ENCODE peak calls at places on chromosomes 7 and 10, in ten cellular contexts. One of them, this sample, is unnamed.

GRCh38 chr10:95525033-95525418 is 36.1 kb downstream of the SORBS1 start:
- DNase-seq in HuH-7: no peak
- DNase-seq in BE2C: no peak
- DNase-seq in GM19239: no peak
- DNase-seq in GF-D8: no peak
- DNase-seq in Calu3: no peak
- DNase-seq in endothelial cell: no peak
- DNase-seq in Caco-2: no peak
- DNase-seq in RCC 7860: no peak
- DNase-seq in right lobe of liver: peak; percentile 61
- DNase-seq in this sample: no peak

GRCh38 chr7:153193144-153193595 is 433.6 kb downstream of the ACTR3B start:
- DNase-seq in HuH-7: peak; percentile 69
- DNase-seq in BE2C: peak; percentile 70
- DNase-seq in GM19239: no peak
- DNase-seq in GF-D8: no peak
- DNase-seq in Calu3: no peak
- DNase-seq in endothelial cell: peak; percentile 71
- DNase-seq in Caco-2: peak; percentile 40
- DNase-seq in RCC 7860: no peak
- DNase-seq in right lobe of liver: no peak
- DNase-seq in this sample: no peak

GRCh38 chr7:25965405-25966123 is 186.4 kb upstream of the NFE2L3 start:
- DNase-seq in HuH-7: no peak
- DNase-seq in BE2C: no peak
- DNase-seq in GM19239: no peak
- DNase-seq in GF-D8: no peak
- DNase-seq in Calu3: no peak
- DNase-seq in endothelial cell: no peak
- DNase-seq in Caco-2: no peak
- DNase-seq in RCC 7860: no peak
- DNase-seq in right lobe of liver: no peak
- DNase-seq in this sample: no peak

GRCh38 chr10:126705951-126706565 is 35.6 kb upstream of the C10orf90 start:
- DNase-seq in HuH-7: no peak
- DNase-seq in BE2C: no peak
- DNase-seq in GM19239: no peak
- DNase-seq in GF-D8: no peak
- DNase-seq in Calu3: no peak
- DNase-seq in endothelial cell: no peak
- DNase-seq in Caco-2: no peak
- DNase-seq in RCC 7860: no peak
- DNase-seq in right lobe of liver: no peak
- DNase-seq in this sample: no peak

GRCh38 chr7:31526882-31527281 is 13.0 kb downstream of the ITPRID1 start:
- DNase-seq in HuH-7: no peak
- DNase-seq in BE2C: no peak
- DNase-seq in GM19239: no peak
- DNase-seq in GF-D8: no peak
- DNase-seq in Calu3: no peak
- DNase-seq in endothelial cell: no peak
- DNase-seq in Caco-2: no peak
- DNase-seq in RCC 7860: no peak
- DNase-seq in right lobe of liver: no peak
- DNase-seq in this sample: no peak

GRCh38 chr7:111855842-111856227 is 293.5 kb upstream of the IMMP2L start:
- DNase-seq in HuH-7: no peak
- DNase-seq in BE2C: peak; percentile 42
- DNase-seq in GM19239: no peak
- DNase-seq in GF-D8: no peak
- DNase-seq in Calu3: no peak
- DNase-seq in endothelial cell: peak; percentile 25
- DNase-seq in Caco-2: peak; percentile 16
- DNase-seq in RCC 7860: no peak
- DNase-seq in right lobe of liver: no peak
- DNase-seq in this sample: peak; percentile 35

GRCh38 chr10:98074315-98074911 is 44.0 kb upstream of the CRTAC1 start:
- DNase-seq in HuH-7: peak; percentile 28
- DNase-seq in BE2C: no peak
- DNase-seq in GM19239: no peak
- DNase-seq in GF-D8: no peak
- DNase-seq in Calu3: peak; percentile 3
- DNase-seq in endothelial cell: peak; percentile 46
- DNase-seq in Caco-2: peak; percentile 47
- DNase-seq in RCC 7860: no peak
- DNase-seq in right lobe of liver: no peak
- DNase-seq in this sample: peak; percentile 33

GRCh38 chr10:17562572-17562971 is 54.6 kb downstream of the HACD1 start:
- DNase-seq in HuH-7: no peak
- DNase-seq in BE2C: no peak
- DNase-seq in GM19239: no peak
- DNase-seq in GF-D8: no peak
- DNase-seq in Calu3: no peak
- DNase-seq in endothelial cell: no peak
- DNase-seq in Caco-2: no peak
- DNase-seq in RCC 7860: no peak
- DNase-seq in right lobe of liver: no peak
- DNase-seq in this sample: no peak

GRCh38 chr7:130560972-130561371 is 69.1 kb downstream of the MEST start:
- DNase-seq in HuH-7: peak; percentile 16
- DNase-seq in BE2C: no peak
- DNase-seq in GM19239: peak; percentile 36
- DNase-seq in GF-D8: no peak
- DNase-seq in Calu3: peak; percentile 36
- DNase-seq in endothelial cell: no peak
- DNase-seq in Caco-2: peak; percentile 25
- DNase-seq in RCC 7860: peak; percentile 31
- DNase-seq in right lobe of liver: no peak
- DNase-seq in this sample: peak; percentile 60

GRCh38 chr10:91700788-91701444 is 68.0 kb upstream of the PPP1R3C start:
- DNase-seq in HuH-7: no peak
- DNase-seq in BE2C: no peak
- DNase-seq in GM19239: no peak
- DNase-seq in GF-D8: no peak
- DNase-seq in Calu3: no peak
- DNase-seq in endothelial cell: no peak
- DNase-seq in Caco-2: no peak
- DNase-seq in RCC 7860: no peak
- DNase-seq in right lobe of liver: no peak
- DNase-seq in this sample: no peak

GRCh38 chr7:45033261-45033930 is 33.4 kb downstream of the CCM2 start:
- DNase-seq in HuH-7: no peak
- DNase-seq in BE2C: no peak
- DNase-seq in GM19239: no peak
- DNase-seq in GF-D8: no peak
- DNase-seq in Calu3: no peak
- DNase-seq in endothelial cell: no peak
- DNase-seq in Caco-2: no peak
- DNase-seq in RCC 7860: peak; percentile 88
- DNase-seq in right lobe of liver: peak; percentile 56
- DNase-seq in this sample: peak; percentile 61

GRCh38 chr10:126156012-126156411 is 232.3 kb downstream of the ADAM12 start:
- DNase-seq in HuH-7: no peak
- DNase-seq in BE2C: no peak
- DNase-seq in GM19239: no peak
- DNase-seq in GF-D8: no peak
- DNase-seq in Calu3: no peak
- DNase-seq in endothelial cell: no peak
- DNase-seq in Caco-2: no peak
- DNase-seq in RCC 7860: no peak
- DNase-seq in right lobe of liver: no peak
- DNase-seq in this sample: no peak

GRCh38 chr7:136274636-136275345 is 297.6 kb upstream of the MTPN start:
- DNase-seq in HuH-7: no peak
- DNase-seq in BE2C: no peak
- DNase-seq in GM19239: no peak
- DNase-seq in GF-D8: no peak
- DNase-seq in Calu3: no peak
- DNase-seq in endothelial cell: no peak
- DNase-seq in Caco-2: no peak
- DNase-seq in RCC 7860: no peak
- DNase-seq in right lobe of liver: no peak
- DNase-seq in this sample: no peak

GRCh38 chr7:133486-133885 is 58.9 kb upstream of the FAM20C start:
- DNase-seq in HuH-7: no peak
- DNase-seq in BE2C: no peak
- DNase-seq in GM19239: no peak
- DNase-seq in GF-D8: no peak
- DNase-seq in Calu3: no peak
- DNase-seq in endothelial cell: no peak
- DNase-seq in Caco-2: no peak
- DNase-seq in RCC 7860: no peak
- DNase-seq in right lobe of liver: no peak
- DNase-seq in this sample: no peak

GRCh38 chr7:47441796-47442744 is 139.8 kb downstream of the TNS3 start:
- DNase-seq in HuH-7: no peak
- DNase-seq in BE2C: no peak
- DNase-seq in GM19239: no peak
- DNase-seq in GF-D8: no peak
- DNase-seq in Calu3: no peak
- DNase-seq in endothelial cell: no peak
- DNase-seq in Caco-2: no peak
- DNase-seq in RCC 7860: peak; percentile 16
- DNase-seq in right lobe of liver: no peak
- DNase-seq in this sample: no peak

GRCh38 chr7:128150223-128150622 is 90.9 kb upstream of the LEP start:
- DNase-seq in HuH-7: no peak
- DNase-seq in BE2C: no peak
- DNase-seq in GM19239: no peak
- DNase-seq in GF-D8: no peak
- DNase-seq in Calu3: no peak
- DNase-seq in endothelial cell: no peak
- DNase-seq in Caco-2: no peak
- DNase-seq in RCC 7860: no peak
- DNase-seq in right lobe of liver: no peak
- DNase-seq in this sample: no peak

GRCh38 chr10:78332013-78332412 is 298.4 kb downstream of the RPS24 start:
- DNase-seq in HuH-7: no peak
- DNase-seq in BE2C: no peak
- DNase-seq in GM19239: no peak
- DNase-seq in GF-D8: no peak
- DNase-seq in Calu3: no peak
- DNase-seq in endothelial cell: no peak
- DNase-seq in Caco-2: no peak
- DNase-seq in RCC 7860: no peak
- DNase-seq in right lobe of liver: peak; percentile 27
- DNase-seq in this sample: no peak

GRCh38 chr7:91007371-91007770 is 256.9 kb upstream of the FZD1 start:
- DNase-seq in HuH-7: no peak
- DNase-seq in BE2C: no peak
- DNase-seq in GM19239: no peak
- DNase-seq in GF-D8: no peak
- DNase-seq in Calu3: no peak
- DNase-seq in endothelial cell: no peak
- DNase-seq in Caco-2: no peak
- DNase-seq in RCC 7860: no peak
- DNase-seq in right lobe of liver: no peak
- DNase-seq in this sample: no peak

GRCh38 chr10:127372361-127372760 is 176.0 kb upstream of the INSYN2A start:
- DNase-seq in HuH-7: no peak
- DNase-seq in BE2C: no peak
- DNase-seq in GM19239: no peak
- DNase-seq in GF-D8: no peak
- DNase-seq in Calu3: no peak
- DNase-seq in endothelial cell: no peak
- DNase-seq in Caco-2: no peak
- DNase-seq in RCC 7860: no peak
- DNase-seq in right lobe of liver: no peak
- DNase-seq in this sample: no peak

GRCh38 chr7:112038353-112038752 is 167.8 kb downstream of the DOCK4 start:
- DNase-seq in HuH-7: no peak
- DNase-seq in BE2C: no peak
- DNase-seq in GM19239: no peak
- DNase-seq in GF-D8: no peak
- DNase-seq in Calu3: no peak
- DNase-seq in endothelial cell: no peak
- DNase-seq in Caco-2: no peak
- DNase-seq in RCC 7860: no peak
- DNase-seq in right lobe of liver: no peak
- DNase-seq in this sample: no peak

GRCh38 chr7:155002411-155003214 is at the start of gene PAXIP1:
- DNase-seq in HuH-7: peak; percentile 63
- DNase-seq in BE2C: peak; percentile 72
- DNase-seq in GM19239: peak; percentile 79
- DNase-seq in GF-D8: no peak
- DNase-seq in Calu3: peak; percentile 73
- DNase-seq in endothelial cell: peak; percentile 48
- DNase-seq in Caco-2: peak; percentile 83
- DNase-seq in RCC 7860: no peak
- DNase-seq in right lobe of liver: peak; percentile 62
- DNase-seq in this sample: peak; percentile 75

GRCh38 chr10:986881-987634 is 1.2 kb upstream of the GTPBP4 start:
- DNase-seq in HuH-7: no peak
- DNase-seq in BE2C: no peak
- DNase-seq in GM19239: no peak
- DNase-seq in GF-D8: peak; percentile 21
- DNase-seq in Calu3: no peak
- DNase-seq in endothelial cell: no peak
- DNase-seq in Caco-2: peak; percentile 51
- DNase-seq in RCC 7860: peak; percentile 89
- DNase-seq in right lobe of liver: no peak
- DNase-seq in this sample: peak; percentile 84

GRCh38 chr7:140557069-140557468 is 77.8 kb upstream of the MKRN1 start:
- DNase-seq in HuH-7: no peak
- DNase-seq in BE2C: no peak
- DNase-seq in GM19239: no peak
- DNase-seq in GF-D8: no peak
- DNase-seq in Calu3: no peak
- DNase-seq in endothelial cell: no peak
- DNase-seq in Caco-2: no peak
- DNase-seq in RCC 7860: no peak
- DNase-seq in right lobe of liver: no peak
- DNase-seq in this sample: no peak

GRCh38 chr7:130723784-130724183 is 10.2 kb downstream of the KLF14 start:
- DNase-seq in HuH-7: no peak
- DNase-seq in BE2C: no peak
- DNase-seq in GM19239: no peak
- DNase-seq in GF-D8: no peak
- DNase-seq in Calu3: no peak
- DNase-seq in endothelial cell: no peak
- DNase-seq in Caco-2: no peak
- DNase-seq in RCC 7860: no peak
- DNase-seq in right lobe of liver: no peak
- DNase-seq in this sample: no peak

GRCh38 chr7:117997862-117998825 is 124.9 kb upstream of the CTTNBP2 start:
- DNase-seq in HuH-7: no peak
- DNase-seq in BE2C: no peak
- DNase-seq in GM19239: no peak
- DNase-seq in GF-D8: no peak
- DNase-seq in Calu3: no peak
- DNase-seq in endothelial cell: no peak
- DNase-seq in Caco-2: no peak
- DNase-seq in RCC 7860: peak; percentile 81
- DNase-seq in right lobe of liver: no peak
- DNase-seq in this sample: peak; percentile 49

GRCh38 chr10:108877130-108877529 is 1046.2 kb downstream of the XPNPEP1 start:
- DNase-seq in HuH-7: no peak
- DNase-seq in BE2C: peak; percentile 58
- DNase-seq in GM19239: no peak
- DNase-seq in GF-D8: no peak
- DNase-seq in Calu3: no peak
- DNase-seq in endothelial cell: no peak
- DNase-seq in Caco-2: peak; percentile 1
- DNase-seq in RCC 7860: no peak
- DNase-seq in right lobe of liver: no peak
- DNase-seq in this sample: no peak

GRCh38 chr7:29442146-29442545 is 121.5 kb upstream of the PRR15 start:
- DNase-seq in HuH-7: peak; percentile 29
- DNase-seq in BE2C: no peak
- DNase-seq in GM19239: no peak
- DNase-seq in GF-D8: no peak
- DNase-seq in Calu3: no peak
- DNase-seq in endothelial cell: no peak
- DNase-seq in Caco-2: no peak
- DNase-seq in RCC 7860: no peak
- DNase-seq in right lobe of liver: no peak
- DNase-seq in this sample: no peak

GRCh38 chr10:112961609-112962008 is 11.6 kb downstream of the TCF7L2 start:
- DNase-seq in HuH-7: no peak
- DNase-seq in BE2C: no peak
- DNase-seq in GM19239: no peak
- DNase-seq in GF-D8: no peak
- DNase-seq in Calu3: no peak
- DNase-seq in endothelial cell: no peak
- DNase-seq in Caco-2: no peak
- DNase-seq in RCC 7860: no peak
- DNase-seq in right lobe of liver: no peak
- DNase-seq in this sample: no peak

This sample was measured in ACHN.